ENCODE peak calls at places on chromosome 4, in five cellular contexts. J is HFF-Myc, Z is WTC11, G is GM06990, Q is tibial artery. C is an unnamed sample.

GRCh38 chr4:14234330-14234729 is 606.8 kb upstream of the BOD1L1 start:
- DNase-seq in Z (no peak), J (no peak), Q (no peak), G (no peak), C (no peak)

GRCh38 chr4:176464748-176465147 is 145.0 kb downstream of the SPCS3 start:
- DNase-seq in Z (no peak), G (peak), Q (no peak), J (no peak), C (peak)

GRCh38 chr4:152500798-152501434 is 35.0 kb downstream of the FBXW7 start:
- DNase-seq in Q (no peak), G (peak), Z (peak), J (peak), C (peak)

GRCh38 chr4:2366252-2367192 is 51.9 kb downstream of the ZFYVE28 start:
- DNase-seq in Q (no peak), G (no peak), J (no peak), Z (no peak), C (no peak)

GRCh38 chr4:107629318-107629717 is 90.7 kb downstream of the PAPSS1 start:
- DNase-seq in Z (no peak), J (no peak), G (no peak), Q (no peak), C (no peak)

GRCh38 chr4:1721666-1722550 is 587 bp downstream of the TACC3 start:
- DNase-seq in Z (no peak), Q (no peak), G (no peak), J (no peak), C (no peak)

GRCh38 chr4:113901994-113902787 is 77.3 kb downstream of the ARSJ start:
- DNase-seq in G (no peak), Z (no peak), Q (no peak), J (no peak), C (no peak)

GRCh38 chr4:72896515-72896914 is 173.0 kb downstream of the COX18 start:
- DNase-seq in J (peak), Q (no peak), Z (no peak), G (no peak), C (no peak)

GRCh38 chr4:7486101-7486500 is 51.4 kb upstream of the PSAPL1 start:
- DNase-seq in Z (no peak), J (no peak), Q (no peak), G (no peak), C (no peak)

GRCh38 chr4:7487998-7488671 is 53.4 kb upstream of the PSAPL1 start:
- DNase-seq in Q (no peak), G (no peak), J (no peak), Z (peak), C (no peak)

GRCh38 chr4:7487464-7487863 is 52.7 kb upstream of the PSAPL1 start:
- DNase-seq in Q (no peak), J (no peak), G (no peak), Z (no peak), C (no peak)

GRCh38 chr4:7491915-7492314 is 57.2 kb upstream of the PSAPL1 start:
- DNase-seq in Q (no peak), G (no peak), Z (no peak), J (no peak), C (no peak)
- TF ChIP-seq CTCF in Q (no peak), G (no peak), Z (no peak), J (no peak), C (no peak)

GRCh38 chr4:147794787-147795413 is 63.0 kb downstream of the ARHGAP10 start:
- DNase-seq in Z (no peak), J (no peak), Q (no peak), G (no peak), C (peak)
- TF ChIP-seq CTCF in Z (no peak), J (no peak), Q (no peak), G (no peak), C (no peak)

GRCh38 chr4:51999250-51999649 is 20.9 kb downstream of the LRRC66 start:
- DNase-seq in G (no peak), J (no peak), Q (no peak), Z (no peak), C (no peak)

GRCh38 chr4:51998837-51999236 is 21.3 kb downstream of the LRRC66 start:
- DNase-seq in J (no peak), Q (no peak), G (no peak), Z (no peak), C (no peak)

GRCh38 chr4:52001616-52002015 is 18.5 kb downstream of the LRRC66 start:
- DNase-seq in J (no peak), Q (no peak), Z (no peak), G (no peak), C (no peak)

GRCh38 chr4:51995647-51996046 is 24.5 kb downstream of the LRRC66 start:
- DNase-seq in Q (no peak), J (no peak), Z (no peak), G (no peak), C (no peak)

GRCh38 chr4:51997647-51998046 is 22.5 kb downstream of the LRRC66 start:
- DNase-seq in J (no peak), Z (no peak), G (no peak), Q (no peak), C (no peak)
- TF ChIP-seq CTCF in J (no peak), Z (no peak), G (no peak), Q (no peak), C (no peak)

DNA sequence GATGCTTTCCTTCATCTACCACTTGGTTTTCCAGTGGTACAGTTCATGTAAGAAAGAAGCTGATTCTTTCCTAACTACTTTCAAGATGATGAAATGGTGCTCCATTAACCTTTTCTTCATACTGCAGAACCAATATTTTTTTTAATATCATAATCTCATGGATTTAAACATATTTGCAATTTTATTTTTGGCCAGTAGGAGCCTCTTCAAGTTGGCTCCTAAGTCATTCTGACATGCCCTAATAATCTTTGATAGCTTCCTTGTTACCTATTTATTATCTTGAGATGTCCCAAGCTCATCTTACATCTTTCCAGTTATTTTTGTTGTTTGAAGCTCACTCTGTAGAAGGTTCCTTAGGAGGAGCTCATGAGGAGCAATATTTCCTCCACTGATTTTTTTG is 170.2 kb downstream of the APBB2 start:
- DNase-seq in Q (no peak), Z (no peak), J (no peak), G (no peak), C (no peak)
- TF ChIP-seq CTCF in Q (no peak), Z (no peak), J (no peak), G (no peak), C (no peak)